ENCODE peak calls at places on chromosomes 11 and 22, in four cellular contexts. E is NCI-H1417, I is endothelial cell, C is fibroblast of villous mesenchyme. B is an unnamed sample.

GRCh38 chr11:2365571-2366210 is 11.4 kb upstream of the CD81 start:
- DNase-seq in E (no peak), I (no peak), C (no peak), B (no peak)

GRCh38 chr22:37784829-37785495 is 22.8 kb upstream of the GCAT start:
- DNase-seq in E (no peak), I (no peak), C (no peak), B (no peak)

GRCh38 chr11:95888852-95889251 is 35.1 kb downstream of the MTMR2 start:
- DNase-seq in C (no peak), E (no peak), I (no peak), B (no peak)

GRCh38 chr11:119307219-119307618 is 9.7 kb downstream of the MCAM start:
- DNase-seq in I (no peak), C (no peak), E (no peak), B (no peak)

GRCh38 chr22:49979587-49980264 is 19.2 kb downstream of the PIM3 start:
- DNase-seq in C (peak), E (no peak), I (peak), B (peak)

GRCh38 chr11:64224891-64225607 is 937 bp downstream of the TRPT1 start:
- DNase-seq in E (no peak), I (no peak), C (no peak), B (peak)

GRCh38 chr11:78251083-78251699 is 62.5 kb downstream of the USP35 start:
- DNase-seq in E (no peak), C (peak), I (no peak), B (peak)

GRCh38 chr22:24465566-24465965 is 29.6 kb upstream of the UPB1 start:
- DNase-seq in E (no peak), I (no peak), C (peak), B (peak)

GRCh38 chr11:8719260-8720190 is 36.9 kb downstream of the RPL27A start:
- DNase-seq in E (no peak), C (peak), I (no peak), B (peak)

B was measured in GM23248.